ENCODE peak calls at places on chromosomes 5 and 9, in six cellular contexts. H is GM12878, N is upper lobe of left lung, T is stomach, E is HCT116, G is K562. X is an unnamed sample.

GRCh38 chr9:336039-336438 is 121.4 kb downstream of the DOCK8 start:
- DNase-seq in H (no peak), N (no peak), T (peak), E (no peak), G (no peak), X (no peak)

GRCh38 chr5:176803943-176804498 is 6.3 kb upstream of the UNC5A start:
- DNase-seq in H (no peak), N (no peak), T (no peak), E (no peak), G (peak), X (no peak)

GRCh38 chr5:160174290-160174689 is 55.0 kb upstream of the FABP6 start:
- DNase-seq in H (no peak), N (no peak), T (no peak), E (no peak), G (no peak), X (no peak)

GRCh38 chr5:174533771-174534221 is 190.6 kb upstream of the MSX2 start:
- DNase-seq in H (no peak), N (no peak), T (no peak), E (peak), G (no peak), X (no peak)

GRCh38 chr9:99426443-99426842 is 204.4 kb downstream of the SEC61B start:
- DNase-seq in H (no peak), N (no peak), T (no peak), E (no peak), G (no peak), X (no peak)

GRCh38 chr9:130360672-130361071 is 84.1 kb upstream of the ASS1 start:
- DNase-seq in H (no peak), N (no peak), T (no peak), E (no peak), G (no peak), X (no peak)

GRCh38 chr5:35233121-35233520 is 2.8 kb upstream of the PRLR start:
- DNase-seq in H (no peak), N (no peak), T (no peak), E (no peak), G (no peak), X (no peak)

GRCh38 chr5:163306421-163306820 is 131.0 kb upstream of the CCNG1 start:
- DNase-seq in H (no peak), N (no peak), T (no peak), E (peak), G (peak), X (no peak)

GRCh38 chr9:93297659-93298497 is 113.9 kb downstream of the WNK2 start:
- DNase-seq in H (no peak), N (peak), T (no peak), E (no peak), G (peak), X (peak)

GRCh38 chr9:133429216-133429613 is 7.0 kb downstream of the ADAMTS13 start:
- DNase-seq in H (no peak), N (no peak), T (no peak), E (no peak), G (no peak), X (peak)

GRCh38 chr5:108747111-108748009 is at the start of gene FER:
- DNase-seq in H (peak), N (no peak), T (no peak), E (peak), G (peak), X (no peak)

GRCh38 chr9:130741831-130742449 is 48.4 kb downstream of the EXOSC2 start:
- DNase-seq in H (no peak), N (no peak), T (no peak), E (no peak), G (peak), X (no peak)

GRCh38 chr5:97266576-97266975 is 83.5 kb upstream of the RIOK2 start:
- DNase-seq in H (no peak), N (no peak), T (no peak), E (no peak), G (no peak), X (no peak)

GRCh38 chr9:137876781-137877386 is 698 bp upstream of the CACNA1B start:
- DNase-seq in H (no peak), N (peak), T (no peak), E (no peak), G (no peak), X (no peak)

GRCh38 chr5:105868038-105868775 is 1802.5 kb downstream of the EFNA5 start:
- DNase-seq in H (no peak), N (no peak), T (no peak), E (no peak), G (no peak), X (no peak)

GRCh38 chr9:84325347-84325982 is 15.1 kb downstream of the SLC28A3 start:
- DNase-seq in H (no peak), N (no peak), T (no peak), E (peak), G (no peak), X (no peak)

GRCh38 chr5:30832519-30832918 is 361.0 kb upstream of the CDH6 start:
- DNase-seq in H (no peak), N (no peak), T (no peak), E (no peak), G (no peak), X (no peak)

GRCh38 chr5:81125959-81126358 is 107.2 kb upstream of the CKMT2 start:
- DNase-seq in H (no peak), N (no peak), T (no peak), E (no peak), G (no peak), X (no peak)

GRCh38 chr9:1047605-1048235 is 2.4 kb upstream of the DMRT2 start:
- DNase-seq in H (no peak), N (no peak), T (no peak), E (no peak), G (no peak), X (no peak)

GRCh38 chr5:102863058-102863457 is 108.0 kb downstream of the PAM start:
- DNase-seq in H (no peak), N (no peak), T (no peak), E (no peak), G (no peak), X (no peak)

GRCh38 chr5:135651156-135651555 is 72.4 kb upstream of the CXCL14 start:
- DNase-seq in H (no peak), N (no peak), T (no peak), E (peak), G (no peak), X (no peak)

GRCh38 chr9:22171691-22172090 is 162.6 kb upstream of the CDKN2B start:
- DNase-seq in H (no peak), N (no peak), T (no peak), E (no peak), G (no peak), X (no peak)

GRCh38 chr9:130289711-130290241 is 24.2 kb downstream of the HMCN2 start:
- DNase-seq in H (no peak), N (no peak), T (no peak), E (no peak), G (no peak), X (no peak)

GRCh38 chr9:68472119-68472518 is 68.6 kb downstream of the TMEM252 start:
- DNase-seq in H (no peak), N (no peak), T (no peak), E (no peak), G (no peak), X (no peak)

GRCh38 chr5:95884021-95884333 is 61.5 kb upstream of the GLRX start:
- DNase-seq in H (no peak), N (no peak), T (no peak), E (no peak), G (peak), X (no peak)

GRCh38 chr5:3317051-3317795 is 278.4 kb upstream of the IRX1 start:
- DNase-seq in H (no peak), N (no peak), T (no peak), E (no peak), G (no peak), X (no peak)

DNA sequence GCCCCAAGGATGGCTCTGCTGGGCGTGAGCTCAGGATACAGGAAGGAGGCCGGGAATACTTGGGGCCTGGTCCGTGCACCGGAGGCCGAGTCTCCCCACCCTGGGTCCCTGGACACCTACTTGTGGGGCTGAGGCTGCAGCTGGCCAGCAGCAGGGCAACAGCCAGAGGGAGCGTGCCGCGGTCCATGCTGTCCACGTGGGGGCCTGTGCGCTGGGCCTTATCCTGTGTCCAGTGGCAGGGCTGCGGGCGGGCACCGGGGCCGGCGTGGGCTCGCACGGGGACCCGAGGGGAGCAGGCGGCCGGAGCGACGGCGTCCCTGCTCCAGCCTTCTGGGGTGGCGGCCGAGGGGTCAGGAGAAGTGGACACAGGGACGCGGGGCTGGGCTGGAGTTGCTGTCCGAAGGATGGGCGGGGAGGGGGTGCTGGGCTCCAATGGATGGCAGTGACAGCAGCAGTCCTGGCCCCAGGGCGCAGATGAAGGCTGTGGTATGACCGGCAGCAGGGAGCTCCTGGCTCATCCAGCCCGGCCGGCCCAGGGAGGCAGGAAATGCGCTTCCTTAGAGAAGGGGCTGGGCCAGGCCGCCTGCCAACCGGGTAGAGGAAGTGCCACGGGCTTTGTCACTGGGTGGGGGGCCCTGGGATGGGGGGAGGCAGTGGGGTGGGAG is at the start of gene ENG:
- DNase-seq in H (no peak), N (peak), T (peak), E (no peak), G (no peak), X (no peak)
- TF ChIP-seq POLR2A in H (no peak), N (no peak), T (no peak), E (no peak), G (no peak), X (no peak)

GRCh38 chr5:149037819-149038218 is 25.0 kb downstream of the SH3TC2 start:
- DNase-seq in H (no peak), N (no peak), T (no peak), E (no peak), G (no peak), X (no peak)
- TF ChIP-seq POLR2AphosphoS5 in H (no peak), N (no peak), T (no peak), E (no peak), G (no peak), X (no peak)

DNA sequence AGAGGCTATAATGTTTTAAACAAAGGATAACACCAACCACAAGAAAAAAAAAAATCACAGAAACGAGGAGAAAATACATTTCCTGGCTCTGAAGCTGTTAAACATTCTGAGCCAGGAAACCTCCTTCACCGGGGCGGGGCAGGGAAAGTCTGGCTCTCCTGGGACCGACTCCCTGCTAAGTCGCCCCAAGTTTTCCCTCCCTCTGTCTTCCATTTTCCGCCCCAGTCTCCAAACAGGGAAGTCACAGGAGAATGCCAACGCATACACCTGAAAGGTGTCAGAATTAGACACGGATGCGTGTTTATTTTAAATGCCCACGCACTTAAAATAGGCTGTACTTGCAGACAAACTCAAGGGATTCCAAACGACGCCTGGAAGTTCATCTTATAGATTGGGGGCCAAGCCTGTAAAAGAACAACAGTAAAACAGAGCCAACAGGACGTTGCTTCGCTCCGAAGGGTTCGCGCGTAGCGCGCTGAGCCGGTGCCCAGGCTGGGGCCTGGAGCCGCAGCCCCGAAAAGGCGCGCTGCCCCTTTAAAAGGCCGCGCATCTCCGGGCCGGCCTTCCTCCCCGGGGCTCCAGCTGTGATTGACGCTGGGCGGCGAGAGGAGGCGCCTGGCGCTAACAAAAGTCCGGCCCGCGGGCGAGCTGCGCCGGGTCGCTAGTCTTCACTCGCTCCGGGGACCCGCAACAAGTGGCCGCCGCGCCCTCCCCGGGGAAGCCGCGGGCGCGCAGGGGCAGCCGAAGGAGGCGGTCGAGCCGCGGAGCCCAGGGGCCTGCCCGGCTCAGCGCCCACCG is at the start of gene FBXL7:
- DNase-seq in H (no peak), N (peak), T (peak), E (no peak), G (no peak), X (no peak)
- TF ChIP-seq POLR2A in H (no peak), N (no peak), T (no peak), E (no peak), G (no peak), X (no peak)

GRCh38 chr5:172413601-172414000 is 40.7 kb downstream of the SH3PXD2B start:
- DNase-seq in H (no peak), N (no peak), T (no peak), E (no peak), G (no peak), X (no peak)

GRCh38 chr5:172411423-172412111 is 42.8 kb downstream of the SH3PXD2B start:
- DNase-seq in H (no peak), N (peak), T (no peak), E (no peak), G (no peak), X (no peak)

GRCh38 chr5:172410839-172411238 is 43.5 kb downstream of the SH3PXD2B start:
- DNase-seq in H (no peak), N (no peak), T (no peak), E (no peak), G (no peak), X (no peak)

GRCh38 chr5:172414618-172415599 is 39.4 kb downstream of the SH3PXD2B start:
- DNase-seq in H (no peak), N (no peak), T (no peak), E (no peak), G (no peak), X (no peak)

DNA sequence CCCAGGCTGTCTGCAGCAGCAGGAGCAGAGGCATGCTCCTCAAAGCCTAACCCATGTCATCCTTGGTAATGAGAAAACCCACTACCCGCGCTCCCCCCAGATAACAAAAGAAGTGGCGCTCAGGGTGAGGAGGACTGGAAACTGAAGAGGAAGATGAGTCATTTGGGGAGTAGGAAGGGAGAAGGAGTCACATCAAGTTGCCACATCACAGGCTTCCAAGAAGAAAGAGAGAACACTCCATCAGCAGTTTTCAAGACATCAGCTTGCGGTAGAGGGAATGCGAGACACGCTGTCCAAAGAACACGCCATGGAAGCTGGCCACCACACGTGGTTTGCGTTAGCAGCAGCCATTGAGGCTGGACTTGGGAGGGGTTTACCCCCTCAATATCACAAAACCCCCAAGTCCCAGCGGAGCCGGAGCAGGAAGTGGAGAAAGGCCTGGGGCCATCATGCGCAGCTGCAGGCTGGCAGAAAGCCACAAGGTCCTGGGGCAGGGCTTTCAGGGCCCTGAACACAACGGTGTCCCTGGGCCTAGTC is 41.5 kb downstream of the SH3PXD2B start:
- DNase-seq in H (peak), N (peak), T (peak), E (no peak), G (no peak), X (no peak)
- TF ChIP-seq POLR2AphosphoS5 in H (no peak), N (peak), T (peak), E (no peak), G (no peak), X (no peak)

GRCh38 chr5:170470275-170470674 is 33.5 kb upstream of the KCNIP1 start:
- DNase-seq in H (no peak), N (no peak), T (no peak), E (no peak), G (no peak), X (no peak)
- TF ChIP-seq POLR2A in H (no peak), N (no peak), T (no peak), E (no peak), G (no peak), X (no peak)

DNA sequence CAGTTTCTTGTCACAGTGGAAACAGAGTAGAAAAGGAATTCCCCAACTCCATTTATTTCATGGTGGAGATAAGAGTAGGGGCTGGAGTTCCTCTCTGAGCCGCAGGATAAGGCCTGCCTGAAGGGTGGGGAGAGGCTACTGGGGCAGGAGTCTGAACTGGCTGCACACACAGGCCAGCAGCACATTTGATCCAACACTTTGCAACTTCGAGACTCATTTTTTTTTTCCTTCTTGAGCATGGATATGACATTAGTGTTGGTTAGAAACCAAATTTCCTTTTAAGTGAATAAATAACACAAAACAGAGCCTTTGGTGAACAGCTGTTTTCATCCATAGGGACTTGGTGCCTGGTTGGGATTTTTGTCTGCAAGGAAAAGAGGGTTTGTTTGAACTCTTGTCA is 76.6 kb downstream of the RALGPS1 start:
- DNase-seq in H (no peak), N (no peak), T (no peak), E (no peak), G (no peak), X (no peak)
- TF ChIP-seq POLR2AphosphoS5 in H (no peak), N (no peak), T (no peak), E (no peak), G (no peak), X (no peak)

GRCh38 chr5:133746834-133747233 is 134.5 kb upstream of the FSTL4 start:
- DNase-seq in H (no peak), N (no peak), T (no peak), E (peak), G (peak), X (no peak)
- TF ChIP-seq POLR2A in H (no peak), N (no peak), T (no peak), E (no peak), G (no peak), X (no peak)

GRCh38 chr9:108603141-108603540 is 252.6 kb downstream of the ACTL7B start:
- DNase-seq in H (no peak), N (no peak), T (peak), E (no peak), G (no peak), X (no peak)
- TF ChIP-seq POLR2AphosphoS5 in H (no peak), N (no peak), T (no peak), E (no peak), G (no peak), X (no peak)

GRCh38 chr9:136728080-136728547 is 14.6 kb downstream of the LCN10 start:
- DNase-seq in H (peak), N (peak), T (peak), E (peak), G (peak), X (peak)
- TF ChIP-seq POLR2A in H (peak), N (peak), T (peak), E (peak), G (peak), X (peak)